ENCODE peak calls at places on chromosomes 5 and 9, in ten cellular contexts. F is PC-3; Y is uterus; S is Peyer's patch; T is hepatocyte; N is CD4-positive, alpha-beta T cell; X is effector memory CD4-positive, alpha-beta T cell; D is prostate gland; E is K562; W is mammary epithelial cell. Z is an unnamed sample. For H3K27me3, the result is how much of the 10 kb centered on the place peaks cover.

GRCh38 chr5:15463231-15463630 is 36.7 kb upstream of the FBXL7 start:
- DNase-seq in F (no peak), Y (no peak), S (no peak), T (no peak), N (no peak), X (no peak), D (no peak), E (no peak), W (no peak), Z (peak)

GRCh38 chr5:159456722-159457462 is 126.6 kb upstream of the IL12B start:
- DNase-seq in F (peak), Y (no peak), S (no peak), T (no peak), N (no peak), X (no peak), D (no peak), E (no peak), W (peak), Z (no peak)

GRCh38 chr5:147560982-147561381 is 51.1 kb upstream of the DPYSL3 start:
- DNase-seq in F (no peak), Y (no peak), S (no peak), T (no peak), N (no peak), X (no peak), D (no peak), E (no peak), W (no peak), Z (no peak)

GRCh38 chr5:6704361-6704851 is 8.8 kb upstream of the TENT4A start:
- DNase-seq in F (peak), Y (peak), S (no peak), T (peak), N (no peak), X (no peak), D (peak), E (no peak), W (peak), Z (peak)

GRCh38 chr5:112787261-112787660 is 49.6 kb downstream of the APC start:
- DNase-seq in F (peak), Y (no peak), S (no peak), T (no peak), N (no peak), X (no peak), D (no peak), E (no peak), W (peak), Z (no peak)

GRCh38 chr5:170747357-170747756 is 36.2 kb upstream of the GABRP start:
- DNase-seq in F (no peak), Y (no peak), S (no peak), T (no peak), N (no peak), X (no peak), D (no peak), E (no peak), W (no peak), Z (peak)

GRCh38 chr9:134707031-134707680 is 65.6 kb downstream of the COL5A1 start:
- DNase-seq in F (no peak), Y (peak), S (peak), T (peak), N (no peak), X (no peak), D (peak), E (no peak), W (no peak), Z (peak)

GRCh38 chr9:92911496-92912475 is 33.9 kb upstream of the ZNF484 start:
- DNase-seq in F (peak), Y (no peak), S (no peak), T (peak), N (no peak), X (no peak), D (no peak), E (no peak), W (peak), Z (no peak)

GRCh38 chr9:124510650-124511425 is 3.6 kb upstream of the NR5A1 start:
- DNase-seq in F (no peak), Y (no peak), S (no peak), T (peak), N (no peak), X (no peak), D (no peak), E (peak), W (no peak), Z (no peak)

GRCh38 chr9:86282979-86283535 is 719 bp upstream of the ISCA1 start:
- DNase-seq in F (peak), Y (no peak), S (no peak), T (peak), N (no peak), X (peak), D (no peak), E (peak), W (peak), Z (peak)

GRCh38 chr9:108620767-108621166 is 235.0 kb downstream of the ACTL7B start:
- DNase-seq in F (no peak), Y (no peak), S (no peak), T (no peak), N (no peak), X (no peak), D (no peak), E (no peak), W (no peak), Z (peak)

GRCh38 chr9:136259517-136259813 is 13.9 kb upstream of the QSOX2 start:
- DNase-seq in F (no peak), Y (no peak), S (no peak), T (no peak), N (no peak), X (no peak), D (no peak), E (no peak), W (no peak), Z (no peak)

GRCh38 chr5:137891849-137892248 is 2.6 kb downstream of the PKD2L2 start:
- DNase-seq in F (no peak), Y (no peak), S (no peak), T (no peak), N (no peak), X (no peak), D (no peak), E (no peak), W (no peak), Z (no peak)

GRCh38 chr5:132012385-132013005 is 1.0 kb upstream of the ACSL6 start:
- DNase-seq in F (peak), Y (no peak), S (peak), T (peak), N (no peak), X (no peak), D (no peak), E (peak), W (peak), Z (peak)
- H3K27me3 ChIP-seq in F (under half), Y (under half), S (under half), T (half or more), N (under half), X (under half), D (under half), E (under half), W (under half), Z (half or more)

GRCh38 chr5:154475613-154476342 is 2.2 kb downstream of the HAND1 start:
- DNase-seq in F (no peak), Y (no peak), S (no peak), T (no peak), N (no peak), X (no peak), D (no peak), E (no peak), W (no peak), Z (peak)
- H3K27ac ChIP-seq in F (no peak), Y (no peak), S (no peak), T (no peak), N (no peak), X (no peak), D (no peak), E (no peak), W (no peak), Z (no peak)

DNA sequence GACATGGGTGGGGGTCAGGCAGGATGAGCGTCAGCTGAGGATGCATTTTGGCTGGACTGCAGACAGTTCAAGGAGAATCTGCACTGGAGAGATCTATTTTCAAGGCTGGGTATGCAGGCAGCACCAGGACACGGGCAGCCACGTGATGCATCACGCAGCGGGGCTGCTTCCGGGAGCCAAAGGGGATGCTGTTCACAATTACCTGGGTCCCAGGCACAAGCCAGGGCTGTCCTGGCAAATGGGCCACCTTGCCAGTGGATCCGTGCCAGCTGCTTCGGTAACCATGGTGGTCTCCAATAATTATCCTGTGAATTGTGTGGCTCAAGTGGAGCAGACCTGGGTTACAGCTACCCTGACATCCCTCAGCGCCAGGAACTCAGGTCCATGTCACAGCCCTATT is 17.5 kb downstream of the DBH start:
- DNase-seq in F (no peak), Y (no peak), S (no peak), T (no peak), N (no peak), X (no peak), D (no peak), E (no peak), W (no peak), Z (no peak)
- H3K27me3 ChIP-seq in F (under half), Y (under half), S (under half), T (under half), N (under half), X (under half), D (under half), E (under half), W (under half), Z (under half)

GRCh38 chr5:53032188-53032587 is 43.0 kb downstream of the ITGA2 start:
- DNase-seq in F (no peak), Y (no peak), S (no peak), T (no peak), N (no peak), X (no peak), D (no peak), E (no peak), W (no peak), Z (no peak)

GRCh38 chr5:53030828-53031425 is 41.8 kb downstream of the ITGA2 start:
- DNase-seq in F (no peak), Y (no peak), S (no peak), T (no peak), N (no peak), X (no peak), D (no peak), E (no peak), W (peak), Z (no peak)

GRCh38 chr5:53034832-53035231 is 45.7 kb downstream of the ITGA2 start:
- DNase-seq in F (no peak), Y (no peak), S (no peak), T (no peak), N (no peak), X (no peak), D (no peak), E (no peak), W (no peak), Z (no peak)

GRCh38 chr5:53029608-53030007 is 40.5 kb downstream of the ITGA2 start:
- DNase-seq in F (peak), Y (no peak), S (no peak), T (no peak), N (no peak), X (no peak), D (no peak), E (no peak), W (no peak), Z (no peak)

DNA sequence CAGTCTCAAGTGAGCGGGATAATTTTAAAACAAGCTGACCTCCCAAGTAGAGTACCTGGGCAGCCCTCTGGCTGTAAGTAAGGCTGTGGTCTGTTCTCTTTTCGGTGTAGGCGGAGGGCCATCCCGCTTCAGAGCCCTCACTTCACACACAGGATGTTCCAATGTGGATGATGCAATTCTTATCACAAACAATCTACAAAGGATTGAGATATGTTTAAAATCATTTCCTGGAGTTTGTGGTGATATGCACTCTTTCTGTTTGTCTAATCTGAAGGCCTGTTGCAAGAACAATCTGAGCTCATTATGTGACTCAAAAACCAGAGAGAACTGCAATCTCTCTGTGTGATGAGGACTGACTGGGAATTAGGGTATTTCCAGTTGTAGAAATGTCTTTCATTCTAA is 42.5 kb downstream of the ITGA2 start:
- DNase-seq in F (peak), Y (no peak), S (no peak), T (no peak), N (no peak), X (no peak), D (peak), E (no peak), W (peak), Z (peak)
- H3K27ac ChIP-seq in F (peak), Y (peak), S (peak), T (peak), N (no peak), X (no peak), D (peak), E (no peak), W (peak), Z (no peak)

GRCh38 chr9:70773579-70773978 is 347.8 kb downstream of the TRPM3 start:
- DNase-seq in F (no peak), Y (no peak), S (no peak), T (no peak), N (no peak), X (no peak), D (no peak), E (no peak), W (no peak), Z (no peak)
- H3K27me3 ChIP-seq in F (under half), Y (under half), S (under half), T (under half), N (under half), X (under half), D (under half), E (under half), W (under half), Z (under half)

GRCh38 chr9:111438576-111439235 is 45.5 kb downstream of the ECPAS start:
- DNase-seq in F (no peak), Y (no peak), S (no peak), T (no peak), N (no peak), X (no peak), D (no peak), E (no peak), W (no peak), Z (no peak)

GRCh38 chr9:111442360-111443027 is 41.7 kb downstream of the ECPAS start:
- DNase-seq in F (no peak), Y (no peak), S (no peak), T (no peak), N (no peak), X (no peak), D (no peak), E (no peak), W (no peak), Z (no peak)

GRCh38 chr9:111440226-111440625 is 44.0 kb downstream of the ECPAS start:
- DNase-seq in F (no peak), Y (no peak), S (no peak), T (no peak), N (no peak), X (no peak), D (no peak), E (no peak), W (no peak), Z (no peak)

DNA sequence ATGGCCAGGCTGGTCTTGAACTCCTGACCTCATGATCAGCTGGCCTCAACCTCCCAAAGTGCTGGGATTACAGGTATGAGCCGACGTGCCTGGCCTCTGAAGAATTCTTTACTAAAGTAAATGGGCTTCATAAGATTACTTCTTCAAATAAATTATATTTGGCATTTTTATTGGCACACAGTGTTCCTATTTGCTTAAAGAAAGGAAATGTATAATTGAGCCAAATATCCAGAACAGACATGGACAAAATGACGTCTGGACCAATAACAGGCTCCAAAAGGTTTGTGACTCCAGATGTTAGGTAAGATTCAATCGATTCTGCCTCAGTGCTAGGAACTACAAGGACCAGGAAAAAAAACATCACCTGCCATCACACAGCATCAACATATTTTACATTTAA is 40.7 kb downstream of the ECPAS start:
- DNase-seq in F (no peak), Y (no peak), S (no peak), T (no peak), N (no peak), X (no peak), D (peak), E (no peak), W (no peak), Z (no peak)
- H3K27ac ChIP-seq in F (no peak), Y (no peak), S (no peak), T (no peak), N (no peak), X (no peak), D (peak), E (no peak), W (no peak), Z (no peak)

DNA sequence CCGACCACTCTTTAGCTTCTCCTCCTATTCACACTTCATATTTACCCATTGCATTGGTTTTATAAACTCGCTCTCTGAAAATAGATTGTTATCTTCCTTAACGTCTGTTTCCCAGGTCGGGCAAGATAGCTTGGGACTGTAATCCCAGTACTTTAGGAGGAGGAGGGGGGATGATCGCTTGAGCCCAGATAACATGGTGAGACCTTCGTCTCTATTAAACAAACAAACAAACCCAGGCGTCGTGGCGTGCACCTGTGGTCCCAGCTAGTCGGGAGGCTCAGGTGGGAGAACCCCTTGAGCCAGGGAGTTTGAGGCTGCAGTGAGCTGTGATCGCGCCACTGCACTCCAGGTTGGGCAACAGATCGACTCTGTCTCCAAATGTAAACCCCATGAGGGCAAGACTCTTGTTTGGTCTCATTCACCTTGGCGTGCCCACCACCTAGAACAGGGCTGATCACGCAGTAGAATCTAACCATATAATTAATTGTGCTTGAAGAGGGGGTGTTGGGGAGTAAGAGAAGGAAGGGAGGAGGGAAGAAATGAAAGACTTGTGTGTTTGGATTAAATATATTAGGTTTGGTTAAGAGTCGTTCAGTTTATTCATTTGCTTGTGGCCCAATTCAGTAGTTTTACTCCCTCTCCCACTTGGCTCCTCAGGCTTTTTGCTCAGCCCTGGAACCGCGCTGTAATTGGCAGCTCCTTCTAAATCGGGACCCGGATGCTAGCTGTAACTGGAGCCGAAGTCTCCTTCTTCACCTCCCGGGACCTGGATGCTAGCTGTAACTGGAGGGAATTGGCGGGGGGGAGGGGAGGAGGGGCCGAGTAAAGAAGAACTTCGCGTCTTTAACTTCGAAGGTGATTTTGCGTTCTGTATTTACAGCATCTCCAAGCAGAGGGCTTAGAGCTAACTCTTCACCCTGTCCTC is 24.9 kb downstream of the CDKN2A start:
- DNase-seq in F (no peak), Y (no peak), S (no peak), T (no peak), N (no peak), X (no peak), D (no peak), E (no peak), W (no peak), Z (no peak)
- H3K27me3 ChIP-seq in F (under half), Y (half or more), S (half or more), T (half or more), N (half or more), X (half or more), D (half or more), E (under half), W (under half), Z (half or more)